ENCODE peak calls at places on chromosomes 1 and 21, in five cellular contexts. X is suprapubic skin, H is transverse colon, J is SK-N-SH, Q is prostate gland. N is an unnamed sample.

GRCh38 chr1:207826557-207827487 is 75.0 kb downstream of the CD46 start:
- DNase-seq in J (no peak), X (peak; percentile 81), Q (peak; percentile 73), H (peak; percentile 69), N (no peak)

GRCh38 chr1:41906977-41907376 is 11.7 kb downstream of the HIVEP3 start:
- DNase-seq in Q (no peak), J (no peak), X (no peak), H (no peak), N (no peak)

GRCh38 chr1:36106269-36106668 is 17.6 kb downstream of the ADPRS start:
- DNase-seq in J (no peak), X (no peak), Q (no peak), H (no peak), N (no peak)

GRCh38 chr1:46812996-46813857 is 14.4 kb downstream of the CYP4B1 start:
- DNase-seq in H (no peak), J (no peak), Q (no peak), X (no peak), N (no peak)

GRCh38 chr1:229059671-229060079 is 211.2 kb upstream of the RAB4A start:
- DNase-seq in H (no peak), J (peak; percentile 61), X (no peak), Q (no peak), N (no peak)

GRCh38 chr1:95233321-95233736 is 681 bp upstream of the RWDD3 start:
- DNase-seq in J (peak; percentile 12), X (no peak), Q (peak; percentile 10), H (peak; percentile 62), N (no peak)

GRCh38 chr1:155669233-155670162 is 19.1 kb downstream of the YY1AP1 start:
- DNase-seq in H (no peak), J (no peak), X (no peak), Q (no peak), N (no peak)

GRCh38 chr21:35481005-35481404 is 431.9 kb upstream of the RUNX1 start:
- DNase-seq in Q (no peak), H (no peak), X (no peak), J (no peak), N (no peak)

GRCh38 chr21:43936186-43936967 is 71.4 kb downstream of the AGPAT3 start:
- DNase-seq in X (no peak), Q (no peak), J (no peak), H (no peak), N (no peak)

GRCh38 chr1:22875851-22876250 is 96.8 kb downstream of the LACTBL1 start:
- DNase-seq in X (no peak), H (no peak), Q (no peak), J (no peak), N (no peak)

GRCh38 chr1:175963740-175964139 is 220.3 kb upstream of the TNR start:
- DNase-seq in X (no peak), H (no peak), Q (no peak), J (no peak), N (no peak)

GRCh38 chr1:66930823-66931174 is 6.0 kb downstream of the MIER1 start:
- DNase-seq in Q (no peak), J (no peak), X (no peak), H (no peak), N (no peak)

GRCh38 chr1:205077934-205078311 is 6.3 kb downstream of the TMEM81 start:
- DNase-seq in H (no peak), Q (no peak), J (no peak), X (no peak), N (no peak)

GRCh38 chr1:151720190-151720953 is 950 bp upstream of the RIIAD1 start:
- DNase-seq in H (no peak), X (no peak), Q (no peak), J (no peak), N (no peak)

GRCh38 chr1:203089651-203090045 is 3.8 kb upstream of the MYOG start:
- DNase-seq in X (peak; percentile 62), H (no peak), Q (no peak), J (no peak), N (no peak)

DNA sequence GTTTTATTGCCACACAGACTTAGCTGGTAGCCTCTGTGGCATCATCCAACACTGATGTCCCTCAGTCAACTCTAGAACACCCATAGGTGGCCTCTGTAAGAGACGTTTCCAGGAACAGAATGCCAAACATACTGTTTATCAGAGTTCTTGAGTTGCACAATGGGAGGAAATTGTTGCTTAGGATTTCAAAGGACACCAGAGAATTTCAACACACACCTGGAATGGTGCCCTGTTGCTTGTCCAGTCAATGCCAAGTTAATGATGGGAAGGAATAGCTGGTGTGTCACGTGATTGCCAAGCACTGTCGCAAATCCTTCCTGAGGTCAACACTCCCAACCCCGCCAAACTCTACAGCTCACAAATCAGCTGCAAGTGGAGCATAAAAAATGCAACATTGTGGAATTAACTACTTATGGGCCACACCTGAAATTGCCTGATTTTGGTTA is 28.6 kb upstream of the DUSP23 start:
- DNase-seq in H (peak; percentile 42), J (no peak), Q (peak; percentile 74), X (peak; percentile 88), N (no peak)
- TF ChIP-seq POLR2AphosphoS5 in H (peak; percentile 34), J (no peak), Q (peak; percentile 91), X (no peak), N (no peak)

GRCh38 chr1:2583871-2584341 is 2.7 kb upstream of the PRXL2B start:
- DNase-seq in H (peak; percentile 37), Q (no peak), J (no peak), X (no peak), N (no peak)

GRCh38 chr1:2585318-2586092 is 1.1 kb upstream of the PRXL2B start:
- DNase-seq in Q (peak; percentile 36), J (peak; percentile 82), H (peak; percentile 86), X (no peak), N (peak; percentile 8)

GRCh38 chr1:2584822-2585317 is 1.7 kb upstream of the PRXL2B start:
- DNase-seq in X (no peak), Q (no peak), J (no peak), H (no peak), N (no peak)

GRCh38 chr1:2582401-2582800 is 4.2 kb upstream of the PRXL2B start:
- DNase-seq in H (no peak), J (no peak), X (no peak), Q (no peak), N (no peak)

DNA sequence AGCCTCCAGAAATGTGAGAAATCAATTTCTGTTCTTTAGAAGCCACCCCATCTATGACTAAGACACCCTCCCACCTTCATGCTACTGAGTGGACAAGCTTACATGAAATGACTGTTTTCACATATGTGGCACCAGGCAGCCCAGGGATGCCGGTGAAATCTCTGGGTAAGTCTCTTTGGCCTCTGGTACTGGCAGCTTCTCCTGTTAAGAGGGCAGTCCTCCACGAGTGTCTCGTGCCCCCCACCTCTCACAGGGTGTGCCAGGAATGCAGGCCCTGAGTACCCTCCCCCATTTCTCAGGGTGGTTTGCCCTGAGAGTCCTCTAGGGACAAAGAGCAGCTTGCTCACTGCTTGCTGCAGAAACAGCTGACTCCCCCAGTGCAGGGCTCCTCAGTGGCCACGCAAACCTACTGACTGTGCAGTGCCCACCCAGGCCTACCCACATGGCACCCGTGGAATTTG is 3.2 kb upstream of the PRXL2B start:
- DNase-seq in Q (no peak), J (no peak), X (no peak), H (no peak), N (no peak)
- H3K27ac ChIP-seq in Q (no peak overlapping the region), J (no peak overlapping the region), X (no peak overlapping the region), H (peak overlapping the region; percentile 99), N (no peak overlapping the region)

DNA sequence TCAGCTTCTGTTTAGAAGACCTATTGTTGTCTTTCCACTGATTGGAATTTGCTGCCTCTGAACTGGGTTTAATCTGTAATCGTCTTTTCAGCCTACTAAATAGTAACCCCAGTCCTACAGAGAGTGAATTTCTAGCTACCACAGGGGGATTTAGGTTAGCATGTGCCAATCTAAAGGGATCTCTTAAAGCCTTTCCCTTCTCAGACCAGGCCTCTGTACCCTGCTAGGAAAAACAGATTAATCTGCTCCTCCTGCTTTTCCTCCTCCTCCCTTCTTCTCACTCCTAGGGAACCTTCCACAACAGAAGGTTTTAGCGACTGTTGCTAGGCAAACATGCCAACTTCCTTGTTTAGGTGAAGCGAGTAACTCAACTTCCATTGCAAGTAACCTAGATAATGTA is 1.3 kb upstream of the RC3H1 start:
- DNase-seq in J (peak; percentile 29), X (no peak), Q (peak; percentile 78), H (peak; percentile 73), N (no peak)
- TF ChIP-seq POLR2AphosphoS5 in J (no peak), X (no peak), Q (peak; percentile 82), H (peak; percentile 73), N (no peak)

DNA sequence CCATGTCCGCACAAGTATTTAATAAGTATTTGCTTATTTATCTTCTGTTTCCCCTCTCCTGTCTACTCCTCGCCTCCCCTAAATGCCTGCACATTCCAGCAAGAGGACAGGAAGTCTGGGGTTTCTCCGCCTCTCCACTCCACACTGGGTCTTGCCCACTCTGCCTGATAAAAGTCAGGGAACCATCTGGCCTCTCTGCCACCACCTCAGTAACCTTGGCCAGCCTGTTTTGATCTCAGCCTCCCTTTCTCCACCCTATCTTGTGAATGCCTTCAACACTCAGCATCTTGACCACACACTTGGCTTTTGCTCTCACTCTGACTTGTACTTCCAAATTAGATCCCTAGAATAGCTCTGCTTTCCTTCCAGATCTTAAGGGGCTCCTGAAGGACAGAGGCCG is 165.3 kb upstream of the UBE2U start:
- DNase-seq in H (no peak), Q (no peak), J (no peak), X (no peak), N (no peak)
- H3K27ac ChIP-seq in H (no peak overlapping the region), Q (no peak overlapping the region), J (no peak overlapping the region), X (no peak overlapping the region), N (no peak overlapping the region)

DNA sequence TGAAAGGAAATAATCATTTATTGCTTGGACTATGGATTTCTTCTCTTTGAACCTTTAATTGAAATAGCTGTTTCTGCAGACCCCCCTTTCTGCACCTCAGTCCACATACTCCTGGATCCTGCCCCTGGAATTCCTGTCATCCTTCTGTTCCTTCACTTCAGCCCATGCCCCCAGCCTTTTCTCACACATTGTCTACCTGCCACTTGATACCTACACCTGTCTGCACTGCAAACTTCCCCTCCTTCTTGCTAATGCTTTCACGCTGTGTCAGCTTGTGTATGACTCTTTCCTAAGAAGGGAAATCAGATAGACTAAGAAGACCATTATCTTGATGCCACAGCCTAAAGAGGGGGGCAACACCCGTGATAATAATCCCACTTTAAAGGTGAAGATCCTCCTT is 80.3 kb upstream of the EXO1 start:
- DNase-seq in J (no peak), Q (no peak), X (no peak), H (no peak), N (no peak)
- TF ChIP-seq POLR2AphosphoS5 in J (no peak), Q (no peak), X (no peak), H (no peak), N (no peak)

N was measured in SK-N-MC.